ENCODE peak calls at places on chromosomes 12 and 14, in five cellular contexts. L, F, A, T and P are unnamed samples.
A peak's percentile ranks its signal among the peaks of the same experiment; 100 is the strongest.

GRCh38 chr14:71555654-71556559 is 376.3 kb upstream of the RGS6 start:
- DNase-seq in A (peak; percentile 21), T (no peak), L (no peak), F (peak; percentile 51), P (no peak)

GRCh38 chr14:62162998-62163589 is 400.9 kb downstream of the SNAPC1 start:
- DNase-seq in A (no peak), T (peak; percentile 7), F (no peak), L (no peak), P (no peak)

GRCh38 chr12:5624873-5625272 is 193.0 kb downstream of the NTF3 start:
- DNase-seq in L (no peak), T (no peak), A (no peak), F (no peak), P (no peak)

GRCh38 chr12:1793426-1794210 is 26.7 kb upstream of the LRTM2 start:
- DNase-seq in A (no peak), T (no peak), F (no peak), L (no peak), P (no peak)

GRCh38 chr14:93811611-93812010 is 23.3 kb upstream of the PRIMA1 start:
- DNase-seq in L (no peak), F (no peak), T (no peak), A (no peak), P (no peak)

GRCh38 chr12:57744194-57744776 is 554 bp upstream of the TSPAN31 start:
- DNase-seq in T (no peak), F (peak; percentile 71), A (peak; percentile 59), L (peak; percentile 65), P (no peak)

GRCh38 chr12:124500232-124501079 is 67.0 kb downstream of the NCOR2 start:
- DNase-seq in L (peak; percentile 28), T (no peak), A (no peak), F (no peak), P (peak; percentile 76)

GRCh38 chr12:3747543-3747942 is 5.4 kb downstream of the CRACR2A start:
- DNase-seq in A (peak; percentile 21), L (no peak), T (no peak), F (no peak), P (no peak)

GRCh38 chr12:47744005-47744651 is 14.6 kb downstream of the RAPGEF3 start:
- DNase-seq in F (no peak), T (no peak), L (no peak), A (peak; percentile 48), P (no peak)

GRCh38 chr12:14970467-14970866 is 2.4 kb upstream of the PDE6H start:
- DNase-seq in L (no peak), A (no peak), F (no peak), T (no peak), P (no peak)

GRCh38 chr12:26857465-26858176 is 24.6 kb upstream of the ITPR2 start:
- DNase-seq in T (no peak), L (no peak), A (no peak), F (no peak), P (no peak)

GRCh38 chr14:80624581-80624980 is 317.0 kb downstream of the CEP128 start:
- DNase-seq in A (no peak), L (no peak), F (no peak), T (no peak), P (no peak)

GRCh38 chr12:27382126-27382795 is 49.6 kb downstream of the BMAL2 start:
- DNase-seq in F (no peak), A (no peak), L (no peak), T (no peak), P (no peak)

GRCh38 chr12:75815756-75816155 is 215.8 kb downstream of the PHLDA1 start:
- DNase-seq in L (no peak), T (no peak), A (no peak), F (no peak), P (no peak)

GRCh38 chr12:12336049-12336411 is 14.0 kb downstream of the MANSC1 start:
- DNase-seq in A (no peak), F (no peak), L (no peak), T (no peak), P (no peak)

GRCh38 chr14:50601405-50601804 is 41.5 kb downstream of the ATL1 start:
- DNase-seq in A (no peak), F (no peak), T (no peak), L (no peak), P (peak; percentile 15)

GRCh38 chr14:95980402-95980801 is 58.8 kb upstream of the C14orf132 start:
- DNase-seq in T (no peak), A (no peak), L (no peak), F (no peak), P (no peak)

GRCh38 chr14:94562019-94562418 is 777 bp downstream of the SERPINA4 start:
- DNase-seq in F (no peak), L (no peak), T (no peak), A (no peak), P (no peak)

GRCh38 chr14:54730156-54730961 is 163.4 kb downstream of the SAMD4A start:
- DNase-seq in L (no peak), A (no peak), T (peak; percentile 96), F (no peak), P (no peak)

GRCh38 chr12:120352117-120352516 is 16.8 kb downstream of the MSI1 start:
- DNase-seq in A (no peak), T (peak; percentile 35), L (no peak), F (no peak), P (no peak)

GRCh38 chr14:47439953-47440352 is 235.5 kb downstream of the MDGA2 start:
- DNase-seq in F (no peak), A (no peak), L (no peak), T (no peak), P (no peak)

GRCh38 chr14:22096511-22096890 is 422.9 kb upstream of the OR4E1 start:
- DNase-seq in F (no peak), L (no peak), T (no peak), A (no peak), P (no peak)

GRCh38 chr14:85471156-85471555 is 58.8 kb upstream of the FLRT2 start:
- DNase-seq in L (no peak), F (no peak), T (no peak), A (no peak), P (no peak)

GRCh38 chr12:64679487-64679983 is 69.2 kb downstream of the RASSF3 start:
- DNase-seq in T (no peak), F (no peak), A (peak; percentile 51), L (peak; percentile 55), P (peak; percentile 59)

GRCh38 chr12:8698830-8699330 is 1.1 kb downstream of the RIMKLB start:
- DNase-seq in F (no peak), T (no peak), A (no peak), L (no peak), P (no peak)

GRCh38 chr12:131049569-131050339 is 96.0 kb downstream of the ADGRD1 start:
- DNase-seq in A (no peak), L (no peak), F (no peak), T (no peak), P (no peak)

GRCh38 chr12:104681012-104681690 is 224.4 kb downstream of the CHST11 start:
- DNase-seq in A (no peak), L (no peak), F (no peak), T (no peak), P (no peak)

GRCh38 chr14:97420211-97420610 is 623.0 kb downstream of the VRK1 start:
- DNase-seq in A (no peak), T (no peak), L (no peak), F (no peak), P (no peak)

GRCh38 chr12:93786669-93787397 is 109.7 kb downstream of the CRADD start:
- DNase-seq in F (no peak), A (no peak), L (no peak), T (no peak), P (no peak)

GRCh38 chr14:32354716-32355115 is 25.6 kb downstream of the AKAP6 start:
- DNase-seq in L (no peak), F (no peak), T (no peak), A (no peak), P (no peak)

GRCh38 chr14:104169765-104170113 is 31.4 kb downstream of the KIF26A start:
- DNase-seq in L (no peak), F (no peak), A (no peak), T (no peak), P (no peak)